ENCODE peak calls at places on chromosomes 4 and X, in eight cellular contexts. Q, X, V, A, S, J, U and K are unnamed samples.

GRCh38 chr4:66252291-66252690 is 582.0 kb upstream of the EPHA5 start:
- DNase-seq in Q (peak), X (no peak), V (no peak), A (no peak), S (no peak), J (no peak), U (no peak), K (no peak)

GRCh38 chr4:139214039-139214534 is 37.1 kb upstream of the ELF2 start:
- DNase-seq in Q (peak), X (no peak), V (no peak), A (no peak), S (no peak), J (no peak), U (peak), K (peak)

GRCh38 chr4:165794834-165795233 is 78.2 kb upstream of the TLL1 start:
- DNase-seq in Q (no peak), X (no peak), V (no peak), A (no peak), S (no peak), J (no peak), U (no peak), K (no peak)

GRCh38 chr4:170047774-170048354 is 21.7 kb upstream of the MFAP3L start:
- DNase-seq in Q (peak), X (peak), V (no peak), A (peak), S (peak), J (peak), U (no peak), K (peak)

GRCh38 chrX:5648941-5649568 is 579.6 kb downstream of the NLGN4X start:
- DNase-seq in Q (no peak), X (no peak), V (no peak), A (no peak), S (no peak), J (no peak), U (no peak), K (no peak)

GRCh38 chr4:75547647-75548387 is 8.0 kb upstream of the ODAPH start:
- DNase-seq in Q (no peak), X (peak), V (peak), A (no peak), S (no peak), J (peak), U (peak), K (peak)

GRCh38 chrX:40266490-40267333 is 169.0 kb upstream of the BCOR start:
- DNase-seq in Q (peak), X (peak), V (peak), A (peak), S (peak), J (peak), U (peak), K (peak)

GRCh38 chrX:65821721-65822496 is 154.5 kb downstream of the MSN start:
- DNase-seq in Q (no peak), X (no peak), V (no peak), A (peak), S (no peak), J (no peak), U (peak), K (no peak)

GRCh38 chrX:96435636-96436035 is 249.0 kb upstream of the DIAPH2 start:
- DNase-seq in Q (no peak), X (no peak), V (no peak), A (no peak), S (no peak), J (no peak), U (no peak), K (no peak)

GRCh38 chr4:78031457-78031856 is 25.7 kb upstream of the FRAS1 start:
- DNase-seq in Q (no peak), X (no peak), V (no peak), A (no peak), S (no peak), J (no peak), U (no peak), K (no peak)

GRCh38 chr4:41204400-41204978 is 9.9 kb downstream of the APBB2 start:
- DNase-seq in Q (no peak), X (no peak), V (no peak), A (no peak), S (no peak), J (no peak), U (peak), K (peak)

GRCh38 chr4:114998316-114998715 is 115.1 kb downstream of the NDST4 start:
- DNase-seq in Q (no peak), X (no peak), V (no peak), A (no peak), S (no peak), J (no peak), U (no peak), K (no peak)

GRCh38 chr4:122772311-122772710 is 39.8 kb downstream of the BBS12 start:
- DNase-seq in Q (no peak), X (no peak), V (no peak), A (no peak), S (no peak), J (no peak), U (no peak), K (no peak)

GRCh38 chr4:67229148-67229547 is 316.2 kb downstream of the CENPC start:
- DNase-seq in Q (no peak), X (no peak), V (no peak), A (no peak), S (no peak), J (no peak), U (no peak), K (no peak)

GRCh38 chrX:15451913-15452312 is 41.2 kb downstream of the PIR start:
- DNase-seq in Q (no peak), X (no peak), V (no peak), A (no peak), S (no peak), J (peak), U (peak), K (no peak)

GRCh38 chr4:124279741-124280140 is 432.8 kb downstream of the ANKRD50 start:
- DNase-seq in Q (peak), X (peak), V (no peak), A (no peak), S (no peak), J (no peak), U (no peak), K (no peak)

GRCh38 chrX:39859991-39860861 is 237.5 kb downstream of the BCOR start:
- DNase-seq in Q (peak), X (no peak), V (no peak), A (peak), S (no peak), J (no peak), U (no peak), K (peak)

GRCh38 chrX:138754861-138755260 is 43.3 kb upstream of the FGF13 start:
- DNase-seq in Q (no peak), X (no peak), V (no peak), A (no peak), S (no peak), J (no peak), U (no peak), K (no peak)